ENCODE peak calls at places on chromosomes 6 and 20, in four cellular contexts. C is HFFc6, A is KBM-7, N is ACHN. V is an unnamed sample.
A peak's percentile ranks its signal among the peaks of the same experiment; 100 is the strongest.

GRCh38 chr6:35391240-35391968 is 49.0 kb downstream of the PPARD start:
- DNase-seq in C (peak; percentile 94), A (no peak), N (peak; percentile 88), V (no peak)

GRCh38 chr6:143821359-143821758 is 21.8 kb upstream of the LTV1 start:
- DNase-seq in C (no peak), A (no peak), N (no peak), V (no peak)

GRCh38 chr6:39003072-39003471 is 45.5 kb upstream of the GLP1R start:
- DNase-seq in C (no peak), A (peak; percentile 26), N (peak; percentile 16), V (no peak)

GRCh38 chr6:149929422-149929821 is 6.5 kb upstream of the RAET1G start:
- DNase-seq in C (no peak), A (peak; percentile 33), N (no peak), V (no peak)

GRCh38 chr20:9160760-9161159 is 91.9 kb downstream of the PLCB4 start:
- DNase-seq in C (no peak), A (no peak), N (no peak), V (no peak)

GRCh38 chr20:2292711-2293110 is 3.1 kb upstream of the TGM3 start:
- DNase-seq in C (no peak), A (no peak), N (no peak), V (no peak)

GRCh38 chr6:35980991-35981645 is 43.3 kb downstream of the SLC26A8 start:
- DNase-seq in C (no peak), A (no peak), N (no peak), V (no peak)

GRCh38 chr6:43669050-43669921 is 18.3 kb downstream of the MRPS18A start:
- DNase-seq in C (peak; percentile 55), A (no peak), N (no peak), V (no peak)

GRCh38 chr6:69487688-69488087 is 309.1 kb downstream of the LMBRD1 start:
- DNase-seq in C (no peak), A (peak; percentile 30), N (peak; percentile 23), V (no peak)

GRCh38 chr20:62861732-62862336 is at the start of gene TCFL5:
- DNase-seq in C (peak; percentile 75), A (peak; percentile 70), N (peak; percentile 67), V (peak; percentile 66)

V was measured in NCI-H187.